ENCODE peak calls at places on chromosomes 12 and 14, in nine cellular contexts. A, V, H, D, Z, J, W, K and Q are unnamed samples. For H3K4me1, the result is how much of the 10 kb centered on the place peaks cover.

GRCh38 chr12:69059465-69060457 is 126.8 kb upstream of the CPM start:
- DNase-seq in A (no peak), V (peak), H (peak), D (no peak), Z (peak), J (no peak), W (no peak), K (no peak), Q (no peak)

GRCh38 chr14:62289471-62289870 is 527.3 kb downstream of the SNAPC1 start:
- DNase-seq in A (no peak), V (no peak), H (peak), D (no peak), Z (no peak), J (no peak), W (no peak), K (no peak), Q (no peak)

GRCh38 chr12:96399081-96399918 is 939 bp downstream of the CDK17 start:
- DNase-seq in A (peak), V (peak), H (peak), D (peak), Z (peak), J (peak), W (peak), K (peak), Q (peak)

GRCh38 chr14:50531595-50532501 is 521 bp downstream of the MAP4K5 start:
- DNase-seq in A (peak), V (no peak), H (peak), D (peak), Z (peak), J (peak), W (peak), K (peak), Q (peak)

GRCh38 chr14:64719601-64720000 is 15.4 kb downstream of the PLEKHG3 start:
- DNase-seq in A (no peak), V (no peak), H (no peak), D (no peak), Z (no peak), J (no peak), W (peak), K (no peak), Q (no peak)

GRCh38 chr12:56208014-56208413 is 13.7 kb downstream of the RNF41 start:
- DNase-seq in A (no peak), V (no peak), H (no peak), D (no peak), Z (no peak), J (no peak), W (no peak), K (no peak), Q (no peak)

GRCh38 chr12:113005759-113006158 is 27.4 kb downstream of the OAS2 start:
- DNase-seq in A (no peak), V (peak), H (no peak), D (no peak), Z (peak), J (no peak), W (peak), K (no peak), Q (no peak)

GRCh38 chr12:96237465-96238077 is 43.4 kb downstream of the ELK3 start:
- DNase-seq in A (peak), V (no peak), H (peak), D (peak), Z (no peak), J (peak), W (peak), K (peak), Q (no peak)

GRCh38 chr12:6135071-6135470 is 10.6 kb upstream of the VWF start:
- DNase-seq in A (no peak), V (no peak), H (peak), D (no peak), Z (no peak), J (no peak), W (no peak), K (no peak), Q (no peak)

GRCh38 chr14:20477211-20477876 is 8.1 kb downstream of the PNP start:
- DNase-seq in A (peak), V (no peak), H (peak), D (peak), Z (no peak), J (no peak), W (no peak), K (no peak), Q (peak)

GRCh38 chr12:112839386-112839972 is 47.9 kb downstream of the RPH3A start:
- DNase-seq in A (no peak), V (peak), H (peak), D (no peak), Z (no peak), J (no peak), W (peak), K (no peak), Q (no peak)

GRCh38 chr14:105440554-105440900 is 20.9 kb downstream of the MTA1 start:
- DNase-seq in A (no peak), V (no peak), H (no peak), D (no peak), Z (no peak), J (no peak), W (no peak), K (no peak), Q (no peak)

GRCh38 chr12:110102255-110102654 is 21.9 kb upstream of the IFT81 start:
- DNase-seq in A (no peak), V (peak), H (peak), D (no peak), Z (peak), J (peak), W (peak), K (peak), Q (peak)

GRCh38 chr12:118763239-118763638 is 218.1 kb upstream of the SRRM4 start:
- DNase-seq in A (no peak), V (no peak), H (no peak), D (no peak), Z (no peak), J (no peak), W (no peak), K (no peak), Q (no peak)

GRCh38 chr14:65462411-65462810 is 49.9 kb downstream of the FUT8 start:
- DNase-seq in A (no peak), V (no peak), H (peak), D (no peak), Z (no peak), J (no peak), W (no peak), K (no peak), Q (no peak)

GRCh38 chr12:95815635-95816212 is 25.2 kb upstream of the NTN4 start:
- DNase-seq in A (no peak), V (peak), H (peak), D (no peak), Z (peak), J (no peak), W (no peak), K (no peak), Q (no peak)

GRCh38 chr14:41925409-41925808 is 318.7 kb downstream of the LRFN5 start:
- DNase-seq in A (no peak), V (no peak), H (peak), D (no peak), Z (peak), J (no peak), W (peak), K (no peak), Q (no peak)

GRCh38 chr12:77494306-77494705 is 336.4 kb upstream of the NAV3 start:
- DNase-seq in A (no peak), V (no peak), H (no peak), D (no peak), Z (peak), J (no peak), W (no peak), K (no peak), Q (no peak)

GRCh38 chr12:48050174-48050573 is 45.9 kb upstream of the COL2A1 start:
- DNase-seq in A (no peak), V (no peak), H (peak), D (no peak), Z (no peak), J (no peak), W (no peak), K (no peak), Q (no peak)

GRCh38 chr12:41476499-41476898 is 288.4 kb downstream of the PDZRN4 start:
- DNase-seq in A (no peak), V (no peak), H (no peak), D (no peak), Z (no peak), J (no peak), W (no peak), K (no peak), Q (no peak)

GRCh38 chr14:103014466-103015319 is 42.7 kb downstream of the CDC42BPB start:
- DNase-seq in A (no peak), V (no peak), H (peak), D (no peak), Z (peak), J (no peak), W (peak), K (no peak), Q (no peak)

GRCh38 chr14:34665785-34666425 is 36.0 kb upstream of the SNX6 start:
- DNase-seq in A (no peak), V (no peak), H (peak), D (no peak), Z (peak), J (no peak), W (no peak), K (peak), Q (no peak)
- H3K4me3 ChIP-seq in A (no peak), V (no peak), H (no peak), D (no peak), Z (no peak), J (no peak), W (no peak), K (no peak), Q (no peak)

DNA sequence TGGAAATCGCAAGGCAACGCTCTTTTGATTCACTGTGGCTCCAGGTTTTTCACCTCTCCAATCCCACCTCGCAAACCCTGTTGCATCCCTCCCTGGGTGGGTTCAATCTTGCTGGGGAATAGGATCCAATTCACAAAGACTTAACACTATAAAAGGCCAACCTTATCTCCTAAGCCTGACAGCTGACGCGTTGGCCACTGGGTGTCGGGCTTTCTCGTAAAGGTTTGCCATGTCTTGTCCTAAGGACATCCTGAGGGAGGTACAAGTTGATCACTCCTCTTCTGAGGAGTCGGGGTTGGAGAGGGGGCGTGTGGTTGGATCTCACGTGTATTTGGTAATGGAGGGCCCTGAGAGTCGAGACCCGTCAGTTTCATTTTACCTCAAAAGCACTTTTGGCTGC is 112.6 kb upstream of the FZD10 start:
- DNase-seq in A (no peak), V (no peak), H (no peak), D (no peak), Z (no peak), J (no peak), W (peak), K (no peak), Q (no peak)
- TF ChIP-seq CTCF in A (no peak), V (no peak), H (no peak), D (no peak), Z (peak), J (no peak), W (peak), K (no peak), Q (no peak)

GRCh38 chr12:11756523-11756922 is 107.0 kb downstream of the ETV6 start:
- DNase-seq in A (no peak), V (no peak), H (no peak), D (no peak), Z (no peak), J (no peak), W (no peak), K (no peak), Q (no peak)

GRCh38 chr12:11757095-11757494 is 107.6 kb downstream of the ETV6 start:
- DNase-seq in A (no peak), V (no peak), H (no peak), D (no peak), Z (no peak), J (no peak), W (no peak), K (no peak), Q (no peak)

GRCh38 chr12:11758087-11758837 is 108.8 kb downstream of the ETV6 start:
- DNase-seq in A (no peak), V (no peak), H (no peak), D (no peak), Z (no peak), J (no peak), W (no peak), K (no peak), Q (no peak)

GRCh38 chr12:11758838-11759509 is 109.5 kb downstream of the ETV6 start:
- DNase-seq in A (no peak), V (no peak), H (peak), D (no peak), Z (no peak), J (no peak), W (no peak), K (no peak), Q (no peak)

GRCh38 chr12:11757531-11757930 is 108.1 kb downstream of the ETV6 start:
- DNase-seq in A (no peak), V (no peak), H (no peak), D (no peak), Z (no peak), J (no peak), W (no peak), K (no peak), Q (no peak)
- H3K4me1 ChIP-seq in A (half or more), V (under half), H (under half), D (under half), Z (under half), J (half or more), W (under half), K (under half), Q (under half)

GRCh38 chr12:117361905-117362304 is 479 bp upstream of the NOS1 start:
- DNase-seq in A (no peak), V (no peak), H (no peak), D (no peak), Z (no peak), J (no peak), W (no peak), K (no peak), Q (no peak)

GRCh38 chr12:117360222-117360550 is 1.2 kb downstream of the NOS1 start:
- DNase-seq in A (no peak), V (no peak), H (no peak), D (no peak), Z (no peak), J (no peak), W (no peak), K (no peak), Q (no peak)

GRCh38 chr12:117359029-117359845 is 2.2 kb downstream of the NOS1 start:
- DNase-seq in A (no peak), V (no peak), H (no peak), D (no peak), Z (no peak), J (no peak), W (no peak), K (no peak), Q (no peak)

GRCh38 chr12:117361312-117361670 is at the start of gene NOS1:
- DNase-seq in A (no peak), V (no peak), H (no peak), D (no peak), Z (peak), J (no peak), W (peak), K (no peak), Q (no peak)

GRCh38 chr12:117360551-117361311 is 695 bp downstream of the NOS1 start:
- DNase-seq in A (no peak), V (no peak), H (no peak), D (no peak), Z (peak), J (no peak), W (peak), K (no peak), Q (no peak)
- H3K4me3 ChIP-seq in A (peak), V (peak), H (no peak), D (no peak), Z (peak), J (peak), W (peak), K (no peak), Q (no peak)